ENCODE peak calls at places on chromosome 16, in five cellular contexts. One of them, this sample, is unnamed.

GRCh38 chr16:25691519-25692091 is at the start of gene HS3ST4:
- DNase-seq in A549: no peak
- DNase-seq in GM13977: peak
- DNase-seq in WTC11: peak
- DNase-seq in astrocyte: no peak
- DNase-seq in this sample: peak

GRCh38 chr16:86777098-86777946 is 199.0 kb downstream of the FOXL1 start:
- DNase-seq in A549: no peak
- DNase-seq in astrocyte: no peak
- DNase-seq in GM13977: no peak
- DNase-seq in WTC11: no peak
- DNase-seq in this sample: no peak

GRCh38 chr16:8887438-8887765 is 5.3 kb downstream of the LITAFD start:
- DNase-seq in astrocyte: no peak
- DNase-seq in WTC11: no peak
- DNase-seq in A549: no peak
- DNase-seq in GM13977: no peak
- DNase-seq in this sample: no peak

GRCh38 chr16:81371106-81371505 is 56.3 kb downstream of the GAN start:
- DNase-seq in A549: no peak
- DNase-seq in astrocyte: no peak
- DNase-seq in WTC11: no peak
- DNase-seq in GM13977: no peak
- DNase-seq in this sample: no peak

GRCh38 chr16:75726390-75726789 is at the start of gene CPHXL:
- DNase-seq in astrocyte: no peak
- DNase-seq in A549: no peak
- DNase-seq in GM13977: no peak
- DNase-seq in WTC11: no peak
- DNase-seq in this sample: no peak

GRCh38 chr16:81745704-81746558 is 33.2 kb upstream of the PLCG2 start:
- DNase-seq in GM13977: peak
- DNase-seq in A549: peak
- DNase-seq in WTC11: peak
- DNase-seq in astrocyte: peak
- DNase-seq in this sample: peak

GRCh38 chr16:28931801-28932225 is at the start of gene CD19:
- DNase-seq in WTC11: no peak
- DNase-seq in A549: no peak
- DNase-seq in GM13977: no peak
- DNase-seq in astrocyte: no peak
- DNase-seq in this sample: no peak

GRCh38 chr16:8729779-8730334 is 55.4 kb downstream of the ABAT start:
- DNase-seq in GM13977: no peak
- DNase-seq in A549: no peak
- DNase-seq in astrocyte: no peak
- DNase-seq in WTC11: no peak
- DNase-seq in this sample: no peak

GRCh38 chr16:87956771-87957279 is 5.6 kb downstream of the BANP start:
- DNase-seq in A549: peak
- DNase-seq in GM13977: peak
- DNase-seq in WTC11: no peak
- DNase-seq in astrocyte: peak
- DNase-seq in this sample: peak
- TF ChIP-seq CTCF in A549: peak
- TF ChIP-seq CTCF in GM13977: peak
- TF ChIP-seq CTCF in WTC11: no peak
- TF ChIP-seq CTCF in astrocyte: peak
- TF ChIP-seq CTCF in this sample: peak

GRCh38 chr16:10385725-10386516 is at the start of gene ATF7IP2:
- DNase-seq in A549: peak
- DNase-seq in WTC11: peak
- DNase-seq in GM13977: peak
- DNase-seq in astrocyte: peak
- DNase-seq in this sample: peak
- TF ChIP-seq CTCF in A549: no peak
- TF ChIP-seq CTCF in WTC11: no peak
- TF ChIP-seq CTCF in GM13977: no peak
- TF ChIP-seq CTCF in astrocyte: no peak
- TF ChIP-seq CTCF in this sample: no peak

GRCh38 chr16:27429330-27429871 is 27.4 kb downstream of the IL21R start:
- DNase-seq in GM13977: no peak
- DNase-seq in A549: no peak
- DNase-seq in astrocyte: no peak
- DNase-seq in WTC11: no peak
- DNase-seq in this sample: no peak

GRCh38 chr16:27427538-27427937 is 25.6 kb downstream of the IL21R start:
- DNase-seq in A549: no peak
- DNase-seq in WTC11: no peak
- DNase-seq in astrocyte: no peak
- DNase-seq in GM13977: no peak
- DNase-seq in this sample: no peak

GRCh38 chr16:27426423-27427408 is 24.7 kb downstream of the IL21R start:
- DNase-seq in astrocyte: peak
- DNase-seq in WTC11: no peak
- DNase-seq in A549: no peak
- DNase-seq in GM13977: peak
- DNase-seq in this sample: no peak

GRCh38 chr16:27429981-27430441 is 28.0 kb downstream of the IL21R start:
- DNase-seq in astrocyte: no peak
- DNase-seq in A549: no peak
- DNase-seq in GM13977: no peak
- DNase-seq in WTC11: no peak
- DNase-seq in this sample: no peak

GRCh38 chr16:27428035-27428785 is 26.2 kb downstream of the IL21R start:
- DNase-seq in A549: no peak
- DNase-seq in WTC11: no peak
- DNase-seq in astrocyte: no peak
- DNase-seq in GM13977: no peak
- DNase-seq in this sample: no peak
- TF ChIP-seq CTCF in A549: no peak
- TF ChIP-seq CTCF in WTC11: no peak
- TF ChIP-seq CTCF in astrocyte: no peak
- TF ChIP-seq CTCF in GM13977: peak
- TF ChIP-seq CTCF in this sample: no peak

GRCh38 chr16:79618041-79618711 is 17.6 kb upstream of the MAF start:
- DNase-seq in astrocyte: no peak
- DNase-seq in A549: no peak
- DNase-seq in WTC11: no peak
- DNase-seq in GM13977: no peak
- DNase-seq in this sample: no peak

GRCh38 chr16:79623076-79623475 is 22.5 kb upstream of the MAF start:
- DNase-seq in GM13977: no peak
- DNase-seq in WTC11: no peak
- DNase-seq in astrocyte: no peak
- DNase-seq in A549: no peak
- DNase-seq in this sample: no peak

GRCh38 chr16:79613009-79613408 is 12.5 kb upstream of the MAF start:
- DNase-seq in GM13977: no peak
- DNase-seq in WTC11: no peak
- DNase-seq in astrocyte: peak
- DNase-seq in A549: no peak
- DNase-seq in this sample: no peak

GRCh38 chr16:79621027-79621426 is 20.5 kb upstream of the MAF start:
- DNase-seq in WTC11: no peak
- DNase-seq in GM13977: no peak
- DNase-seq in astrocyte: no peak
- DNase-seq in A549: no peak
- DNase-seq in this sample: no peak

GRCh38 chr16:79618712-79619050 is 18.1 kb upstream of the MAF start:
- DNase-seq in astrocyte: no peak
- DNase-seq in WTC11: no peak
- DNase-seq in A549: no peak
- DNase-seq in GM13977: no peak
- DNase-seq in this sample: no peak
- TF ChIP-seq CTCF in astrocyte: no peak
- TF ChIP-seq CTCF in WTC11: no peak
- TF ChIP-seq CTCF in A549: no peak
- TF ChIP-seq CTCF in GM13977: no peak
- TF ChIP-seq CTCF in this sample: no peak

GRCh38 chr16:54932737-54933254 is 2.1 kb downstream of the IRX5 start:
- DNase-seq in GM13977: no peak
- DNase-seq in A549: no peak
- DNase-seq in WTC11: peak
- DNase-seq in astrocyte: no peak
- DNase-seq in this sample: peak
- TF ChIP-seq CTCF in GM13977: no peak
- TF ChIP-seq CTCF in A549: no peak
- TF ChIP-seq CTCF in WTC11: no peak
- TF ChIP-seq CTCF in astrocyte: no peak
- TF ChIP-seq CTCF in this sample: peak

GRCh38 chr16:80317132-80318098 is 223.4 kb upstream of the DYNLRB2 start:
- DNase-seq in WTC11: peak
- DNase-seq in astrocyte: no peak
- DNase-seq in A549: no peak
- DNase-seq in GM13977: no peak
- DNase-seq in this sample: no peak
- TF ChIP-seq CTCF in WTC11: no peak
- TF ChIP-seq CTCF in astrocyte: no peak
- TF ChIP-seq CTCF in A549: no peak
- TF ChIP-seq CTCF in GM13977: no peak
- TF ChIP-seq CTCF in this sample: peak

DNA sequence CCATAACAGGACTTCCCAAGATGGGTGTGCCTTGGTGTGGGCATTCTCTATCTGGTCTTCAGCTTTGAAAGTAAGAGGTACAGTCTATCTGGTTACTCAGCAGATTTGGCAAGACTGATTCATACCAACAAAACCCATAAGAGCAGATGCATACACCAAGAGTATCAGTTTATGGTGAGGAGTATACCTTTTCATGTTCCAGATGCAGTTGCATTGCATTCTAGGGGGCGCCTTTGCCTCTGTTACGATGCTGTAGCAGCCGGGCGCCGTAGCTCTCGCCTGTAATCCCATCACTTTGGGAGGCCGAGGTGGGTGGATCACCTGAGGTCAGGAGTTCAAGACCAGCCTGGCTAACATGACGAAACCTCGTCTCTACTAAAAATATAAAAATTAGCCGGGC is 31.1 kb upstream of the CARMIL2 start:
- DNase-seq in WTC11: peak
- DNase-seq in GM13977: no peak
- DNase-seq in astrocyte: no peak
- DNase-seq in A549: no peak
- DNase-seq in this sample: no peak
- TF ChIP-seq CTCF in WTC11: peak
- TF ChIP-seq CTCF in GM13977: peak
- TF ChIP-seq CTCF in astrocyte: no peak
- TF ChIP-seq CTCF in A549: no peak
- TF ChIP-seq CTCF in this sample: peak

DNA sequence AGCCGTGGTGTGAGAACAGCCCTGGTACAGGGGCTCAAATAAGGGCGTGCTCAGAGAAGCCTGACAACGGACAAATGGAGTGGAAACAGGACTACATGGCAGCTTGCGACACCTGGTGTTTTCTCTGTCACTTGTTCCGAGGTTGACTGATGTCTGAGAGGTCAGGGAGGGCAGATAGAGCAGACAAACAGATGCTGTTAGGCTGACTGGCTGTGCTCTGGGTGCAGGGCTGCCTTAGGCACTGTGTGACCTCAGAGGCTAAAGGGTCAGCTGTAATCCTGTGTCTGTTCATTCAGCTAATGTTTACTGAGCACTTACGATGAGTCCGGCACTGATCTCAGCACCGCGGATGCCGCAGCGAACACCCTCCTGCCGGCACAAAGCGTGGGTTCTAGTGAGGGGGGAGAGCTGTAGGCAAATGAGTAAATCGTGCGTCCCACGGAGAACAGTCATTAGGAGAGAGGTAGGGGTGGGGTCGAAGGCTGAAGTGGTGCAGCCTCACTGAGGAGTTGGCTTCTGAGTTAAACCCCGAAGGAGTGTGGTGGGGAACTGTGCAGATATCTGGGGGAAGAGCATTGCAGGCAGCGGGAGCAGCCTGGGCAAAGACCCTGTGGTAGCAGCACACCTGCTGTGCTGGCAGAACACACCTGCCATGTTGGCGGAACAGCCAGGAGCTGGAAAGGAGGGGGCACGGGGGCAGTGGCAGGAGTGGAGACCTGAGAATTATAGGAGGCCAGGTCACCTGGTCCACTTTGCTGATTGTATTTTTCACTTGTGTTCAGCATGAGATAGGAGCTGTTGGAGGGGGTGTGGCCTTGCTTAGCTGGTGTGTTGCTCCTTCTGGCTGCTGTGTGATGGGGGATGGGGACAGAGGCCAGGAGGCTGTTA is 35.0 kb downstream of the GPT2 start:
- DNase-seq in WTC11: no peak
- DNase-seq in A549: no peak
- DNase-seq in astrocyte: no peak
- DNase-seq in GM13977: peak
- DNase-seq in this sample: peak
- TF ChIP-seq CTCF in WTC11: no peak
- TF ChIP-seq CTCF in A549: no peak
- TF ChIP-seq CTCF in astrocyte: no peak
- TF ChIP-seq CTCF in GM13977: peak
- TF ChIP-seq CTCF in this sample: peak

GRCh38 chr16:71460246-71460645 is 1.8 kb downstream of the ZNF23 start:
- DNase-seq in astrocyte: peak
- DNase-seq in GM13977: no peak
- DNase-seq in A549: no peak
- DNase-seq in WTC11: no peak
- DNase-seq in this sample: no peak
- TF ChIP-seq CTCF in astrocyte: no peak
- TF ChIP-seq CTCF in GM13977: no peak
- TF ChIP-seq CTCF in A549: no peak
- TF ChIP-seq CTCF in WTC11: no peak
- TF ChIP-seq CTCF in this sample: no peak

This sample was measured in neural crest cell.